ENCODE peak calls at places on chromosomes 11 and 22, in six cellular contexts. W, K, N, D, H and E are unnamed samples.
A peak's percentile ranks its signal among the peaks of the same experiment; 100 is the strongest.

GRCh38 chr22:45972091-45972867 is 4.7 kb downstream of the WNT7B start:
- DNase-seq in K (no peak), N (no peak), H (no peak), D (no peak), W (peak; percentile 49), E (no peak)

GRCh38 chr22:43273902-43274484 is 69.2 kb downstream of the SCUBE1 start:
- DNase-seq in K (peak; percentile 46), N (peak; percentile 54), D (peak; percentile 69), W (peak; percentile 84), H (peak; percentile 71), E (peak; percentile 83)

GRCh38 chr11:125435461-125436238 is 60.4 kb downstream of the FEZ1 start:
- DNase-seq in W (no peak), N (no peak), K (peak; percentile 19), H (peak; percentile 14), D (no peak), E (no peak)

GRCh38 chr11:66316849-66317251 is at the start of gene CD248:
- DNase-seq in W (peak; percentile 75), D (no peak), H (peak; percentile 82), K (peak; percentile 78), N (no peak), E (no peak)

GRCh38 chr11:8403310-8403709 is 139.6 kb upstream of the LMO1 start:
- DNase-seq in N (no peak), K (peak; percentile 20), W (no peak), D (no peak), H (peak; percentile 12), E (no peak)

GRCh38 chr11:113242767-113243397 is 71.5 kb upstream of the TTC12 start:
- DNase-seq in W (peak; percentile 36), H (peak; percentile 31), N (no peak), K (peak; percentile 9), D (no peak), E (no peak)

GRCh38 chr11:95925011-95925410 is 1.1 kb upstream of the MTMR2 start:
- DNase-seq in W (no peak), N (no peak), H (peak; percentile 28), K (peak; percentile 34), D (no peak), E (peak; percentile 10)

GRCh38 chr11:3123761-3124733 is 41.1 kb downstream of the OSBPL5 start:
- DNase-seq in W (no peak), N (no peak), K (peak; percentile 97), H (peak; percentile 93), D (no peak), E (no peak)

GRCh38 chr11:133827556-133827955 is 17.8 kb downstream of the SPATA19 start:
- DNase-seq in N (no peak), K (no peak), H (no peak), W (no peak), D (no peak), E (no peak)

GRCh38 chr11:93735627-93736026 is 5.7 kb downstream of the TAF1D start:
- DNase-seq in K (no peak), H (no peak), N (no peak), W (no peak), D (no peak), E (no peak)

GRCh38 chr11:128802358-128802981 is 64.6 kb downstream of the KCNJ1 start:
- DNase-seq in W (peak; percentile 68), H (peak; percentile 53), N (peak; percentile 26), D (peak; percentile 67), K (no peak), E (no peak)

GRCh38 chr11:93988455-93988854 is 32.7 kb upstream of the HEPHL1 start:
- DNase-seq in N (no peak), K (no peak), W (no peak), H (no peak), D (no peak), E (no peak)

GRCh38 chr11:32874144-32874543 is 18.5 kb upstream of the QSER1 start:
- DNase-seq in W (no peak), H (no peak), N (no peak), K (no peak), D (no peak), E (no peak)

GRCh38 chr11:130769782-130770565 is 146.3 kb downstream of the SNX19 start:
- DNase-seq in D (no peak), K (peak; percentile 57), W (no peak), H (peak; percentile 22), N (no peak), E (no peak)

GRCh38 chr11:33329705-33330329 is 72.6 kb downstream of the HIPK3 start:
- DNase-seq in W (no peak), D (no peak), H (peak; percentile 70), K (peak; percentile 72), N (no peak), E (peak; percentile 11)

GRCh38 chr11:119258983-119259382 is 52.8 kb downstream of the CBL start:
- DNase-seq in D (no peak), K (peak; percentile 4), W (no peak), N (no peak), H (peak; percentile 1), E (no peak)
- H3K14ac ChIP-seq in D (no peak overlapping the region), K (no peak overlapping the region), W (no peak overlapping the region), N (no peak overlapping the region), H (no peak overlapping the region), E (no peak overlapping the region)

DNA sequence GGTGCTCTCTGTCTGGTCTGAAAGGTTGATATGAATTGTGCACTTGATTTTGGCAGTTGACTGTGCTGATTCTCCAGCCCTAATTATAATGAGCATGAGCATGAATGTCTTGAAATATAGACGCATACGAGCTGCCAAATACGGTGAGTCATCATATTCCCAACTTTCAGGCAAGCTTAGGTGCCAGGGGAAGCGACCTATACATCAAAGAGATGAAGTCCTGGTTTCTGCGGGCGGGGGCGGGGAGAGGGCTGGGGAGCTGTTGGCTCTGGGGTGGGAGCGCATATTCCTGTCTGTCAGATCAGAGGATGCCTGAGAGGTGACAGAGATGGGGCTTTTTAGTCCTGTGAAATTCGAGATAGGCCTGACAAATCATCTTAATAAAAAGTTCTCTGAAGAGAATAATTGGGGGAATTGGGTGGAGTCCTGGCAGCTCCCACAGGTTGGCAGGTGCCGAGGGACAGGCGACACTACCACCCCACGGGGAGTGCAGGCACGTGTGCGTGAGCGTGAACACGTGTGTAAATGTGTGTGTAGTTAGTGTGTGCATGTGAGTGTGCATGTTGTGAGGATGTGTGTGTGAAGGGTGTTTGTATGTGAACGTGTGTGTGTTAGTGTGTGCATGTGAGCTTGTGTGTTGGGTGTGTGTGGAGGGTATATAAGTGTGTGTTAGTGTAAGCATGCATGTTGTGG is 865.3 kb downstream of the TBC1D22A start:
- DNase-seq in N (no peak), K (no peak), D (no peak), H (no peak), W (no peak), E (no peak)
- H2AK5ac ChIP-seq in N (no peak overlapping the region), K (no peak overlapping the region), D (peak overlapping the region; percentile 82), H (no peak overlapping the region), W (no peak overlapping the region), E (no peak overlapping the region)

DNA sequence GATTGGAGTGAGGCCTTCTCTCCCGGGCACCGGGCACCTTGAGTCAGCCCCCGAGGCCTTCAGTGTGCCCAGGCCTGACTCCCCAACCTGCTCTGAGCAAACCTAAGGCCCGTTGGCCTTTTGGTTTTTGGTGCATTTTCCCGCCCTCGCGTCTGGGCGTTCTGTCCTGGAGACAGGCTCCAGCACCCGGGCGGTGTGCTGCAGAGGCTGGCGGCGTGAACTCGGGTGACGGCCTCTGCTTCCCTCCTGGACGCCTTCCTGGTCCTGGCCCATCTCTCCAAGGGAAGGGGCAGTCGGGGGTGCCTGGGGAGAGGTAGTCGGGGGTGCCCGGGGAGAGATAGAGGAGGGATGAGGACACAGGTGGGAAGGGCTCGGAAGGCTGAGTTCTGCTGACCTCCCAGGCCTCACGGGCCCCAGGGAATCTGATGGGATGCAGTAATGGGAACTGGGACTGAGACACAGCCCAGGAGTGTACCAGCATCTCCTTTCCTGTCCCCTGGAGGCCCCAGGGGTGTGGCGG is 1326.4 kb downstream of the BRD1 start:
- DNase-seq in K (no peak), N (no peak), W (no peak), D (no peak), H (no peak), E (no peak)
- H3K23ac ChIP-seq in K (no peak overlapping the region), N (no peak overlapping the region), W (no peak overlapping the region), D (no peak overlapping the region), H (no peak overlapping the region), E (no peak overlapping the region)

DNA sequence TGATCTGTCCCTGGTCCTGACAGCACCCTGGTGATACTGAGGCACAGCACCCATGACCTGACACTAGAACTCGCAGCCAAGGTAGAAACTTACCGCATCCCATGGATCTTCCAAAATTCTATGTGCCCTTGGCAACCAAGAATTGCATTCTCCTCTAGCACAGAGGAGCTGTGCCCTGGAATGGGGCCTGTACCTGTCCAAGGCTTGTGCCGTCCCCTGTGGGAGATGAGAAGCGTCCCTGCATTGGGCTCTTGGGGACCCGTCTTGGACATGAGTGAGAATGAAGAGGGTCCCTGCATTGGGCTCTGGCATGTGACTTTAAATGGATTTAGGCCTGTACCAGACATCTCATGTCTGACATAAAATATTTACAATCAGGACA is 67.1 kb downstream of the GGTLC2 start:
- DNase-seq in H (no peak), K (no peak), W (no peak), N (no peak), D (no peak), E (no peak)
- H3K14ac ChIP-seq in H (no peak overlapping the region), K (no peak overlapping the region), W (no peak overlapping the region), N (no peak overlapping the region), D (no peak overlapping the region), E (no peak overlapping the region)

GRCh38 chr11:76736266-76736665 is 46.9 kb upstream of the TSKU start:
- DNase-seq in K (no peak), D (no peak), W (no peak), H (no peak), N (no peak), E (peak; percentile 33)
- H2AK5ac ChIP-seq in K (no peak overlapping the region), D (no peak overlapping the region), W (no peak overlapping the region), H (no peak overlapping the region), N (no peak overlapping the region), E (no peak overlapping the region)

GRCh38 chr11:11972942-11973341 is 35.5 kb downstream of the DKK3 start:
- DNase-seq in W (no peak), H (no peak), N (no peak), K (no peak), D (no peak), E (no peak)

GRCh38 chr11:11973361-11973800 is 35.0 kb downstream of the DKK3 start:
- DNase-seq in H (peak; percentile 75), W (peak; percentile 23), K (peak; percentile 72), N (no peak), D (peak; percentile 24), E (no peak)

GRCh38 chr11:11970556-11970955 is 37.9 kb downstream of the DKK3 start:
- DNase-seq in K (no peak), D (peak; percentile 38), W (no peak), N (no peak), H (no peak), E (no peak)

GRCh38 chr11:11973866-11974265 is 34.6 kb downstream of the DKK3 start:
- DNase-seq in W (peak; percentile 15), N (no peak), K (peak; percentile 16), H (no peak), D (peak; percentile 19), E (no peak)

GRCh38 chr11:11972148-11972547 is 36.3 kb downstream of the DKK3 start:
- DNase-seq in H (no peak), N (no peak), W (no peak), D (peak; percentile 37), K (no peak), E (no peak)
- H3K23ac ChIP-seq in H (no peak overlapping the region), N (no peak overlapping the region), W (no peak overlapping the region), D (no peak overlapping the region), K (peak overlapping the region; percentile 54), E (no peak overlapping the region)

GRCh38 chr11:28269621-28270020 is 161.4 kb downstream of the METTL15 start:
- DNase-seq in N (no peak), W (no peak), D (no peak), H (no peak), K (no peak), E (no peak)
- H3K14ac ChIP-seq in N (no peak overlapping the region), W (no peak overlapping the region), D (no peak overlapping the region), H (no peak overlapping the region), K (no peak overlapping the region), E (no peak overlapping the region)